ENCODE peak calls at places on chromosomes 12 and 14, in four cellular contexts. A is WERI-Rb-1, Z is IMR-90, U is GM23248. V is an unnamed sample.

GRCh38 chr12:114006482-114007425 is 40.6 kb upstream of the RBM19 start:
- DNase-seq in A (no peak), Z (no peak), U (no peak), V (no peak)

GRCh38 chr14:74913986-74914573 is 9.0 kb downstream of the RPS6KL1 start:
- DNase-seq in A (peak; percentile 70), Z (peak; percentile 77), U (peak; percentile 90), V (peak; percentile 58)

GRCh38 chr12:124111006-124111405 is 138.0 kb downstream of the ZNF664 start:
- DNase-seq in A (no peak), Z (no peak), U (no peak), V (no peak)

GRCh38 chr14:91406451-91406850 is 11.2 kb downstream of the CCDC88C start:
- DNase-seq in A (no peak), Z (no peak), U (no peak), V (no peak)

GRCh38 chr14:19823178-19823577 is 19.6 kb downstream of the OR4N2 start:
- DNase-seq in A (no peak), Z (no peak), U (peak; percentile 2), V (no peak)

GRCh38 chr14:49882826-49883694 is 9.8 kb upstream of the ARF6 start:
- DNase-seq in A (no peak), Z (no peak), U (no peak), V (no peak)

GRCh38 chr12:79309039-79309438 is 381.7 kb downstream of the PAWR start:
- DNase-seq in A (no peak), Z (no peak), U (no peak), V (no peak)

GRCh38 chr14:101965145-101965531 is 765 bp downstream of the DYNC1H1 start:
- DNase-seq in A (peak; percentile 48), Z (peak; percentile 57), U (peak; percentile 83), V (peak; percentile 25)

GRCh38 chr12:67026847-67027246 is 242.3 kb upstream of the CAND1 start:
- DNase-seq in A (no peak), Z (no peak), U (no peak), V (no peak)

GRCh38 chr12:66149702-66150398 is 19.3 kb upstream of the LLPH start:
- DNase-seq in A (no peak), Z (no peak), U (no peak), V (peak; percentile 31)

GRCh38 chr12:46494424-46494823 is 121.9 kb upstream of the SLC38A2 start:
- DNase-seq in A (no peak), Z (peak; percentile 85), U (peak; percentile 63), V (no peak)

GRCh38 chr12:16920451-16920850 is 314.5 kb upstream of the LMO3 start:
- DNase-seq in A (no peak), Z (no peak), U (no peak), V (no peak)

GRCh38 chr14:100317897-100318808 is 5.0 kb upstream of the SLC25A47 start:
- DNase-seq in A (peak; percentile 55), Z (peak; percentile 26), U (peak; percentile 88), V (peak; percentile 46)

GRCh38 chr12:121578230-121579189 is 2.3 kb downstream of the KDM2B start:
- DNase-seq in A (no peak), Z (peak; percentile 21), U (peak; percentile 50), V (no peak)

GRCh38 chr14:101705733-101706508 is 55.6 kb upstream of the PPP2R5C start:
- DNase-seq in A (no peak), Z (no peak), U (peak; percentile 34), V (no peak)

GRCh38 chr12:118494776-118495175 is 118.4 kb downstream of the SUDS3 start:
- DNase-seq in A (no peak), Z (no peak), U (peak; percentile 5), V (peak; percentile 15)

GRCh38 chr12:34208331-34209258 is 186.3 kb downstream of the ALG10 start:
- DNase-seq in A (no peak), Z (no peak), U (no peak), V (no peak)

GRCh38 chr12:34207858-34208257 is 185.6 kb downstream of the ALG10 start:
- DNase-seq in A (no peak), Z (no peak), U (no peak), V (no peak)

GRCh38 chr12:34209259-34209835 is 187.1 kb downstream of the ALG10 start:
- DNase-seq in A (no peak), Z (no peak), U (no peak), V (no peak)

GRCh38 chr12:34210689-34211530 is 188.6 kb downstream of the ALG10 start:
- DNase-seq in A (no peak), Z (no peak), U (no peak), V (no peak)

DNA sequence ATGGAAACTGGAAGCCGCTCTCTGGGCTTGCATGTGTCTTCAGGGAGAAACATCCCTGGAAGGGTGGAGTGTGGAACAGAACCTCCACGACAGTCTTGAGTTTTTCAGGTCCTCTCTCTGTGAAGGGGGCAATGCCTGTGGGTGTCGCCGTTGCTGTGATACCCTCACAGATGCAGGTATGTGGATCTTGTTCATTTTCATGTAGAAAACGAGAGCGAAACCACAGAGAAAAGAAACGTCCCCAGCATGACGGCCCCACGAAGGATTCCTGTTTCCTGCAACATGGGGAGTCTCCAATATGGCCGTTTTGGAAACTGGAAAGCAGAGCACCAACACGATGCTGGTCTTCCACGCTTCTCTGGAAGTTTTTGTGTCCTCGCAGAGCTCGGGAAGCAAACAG is 187.9 kb downstream of the ALG10 start:
- DNase-seq in A (no peak), Z (no peak), U (no peak), V (no peak)
- H3K9me3 ChIP-seq in A (no peaks in the 10 kb centered on the region), Z (peaks cover 57% of the 10 kb centered on the region), U (no peaks in the 10 kb centered on the region), V (no peaks in the 10 kb centered on the region)

GRCh38 chr14:45177081-45177480 is 41.4 kb downstream of the FANCM start:
- DNase-seq in A (no peak), Z (peak; percentile 86), U (peak; percentile 86), V (no peak)
- H3K4me3 ChIP-seq in A (no peak overlapping the region), Z (no peak overlapping the region), U (no peak overlapping the region), V (no peak overlapping the region)

DNA sequence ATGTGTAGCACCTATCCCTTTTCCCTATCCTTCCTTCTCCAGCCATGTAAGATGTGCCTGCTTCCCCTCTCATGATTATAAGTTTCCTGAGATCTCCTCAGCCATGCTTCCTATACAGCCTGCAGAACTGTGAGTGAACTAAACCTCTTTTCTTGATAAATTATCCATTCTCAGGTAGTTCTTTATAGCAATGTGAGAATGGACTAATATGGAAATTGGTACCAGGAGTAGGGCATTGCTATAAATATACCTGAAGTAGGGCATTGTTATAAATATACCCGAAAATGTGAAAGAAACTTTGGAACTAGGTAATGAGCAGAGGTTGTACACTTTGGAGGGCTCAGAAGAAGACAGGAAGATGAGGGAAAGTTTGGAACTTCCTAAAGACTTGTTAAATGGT is 48.9 kb downstream of the SDR9C7 start:
- DNase-seq in A (no peak), Z (no peak), U (no peak), V (no peak)
- H3K9me3 ChIP-seq in A (peaks cover 3% of the 10 kb centered on the region), Z (peaks cover 2% of the 10 kb centered on the region), U (no peaks in the 10 kb centered on the region), V (peaks cover 28% of the 10 kb centered on the region)

DNA sequence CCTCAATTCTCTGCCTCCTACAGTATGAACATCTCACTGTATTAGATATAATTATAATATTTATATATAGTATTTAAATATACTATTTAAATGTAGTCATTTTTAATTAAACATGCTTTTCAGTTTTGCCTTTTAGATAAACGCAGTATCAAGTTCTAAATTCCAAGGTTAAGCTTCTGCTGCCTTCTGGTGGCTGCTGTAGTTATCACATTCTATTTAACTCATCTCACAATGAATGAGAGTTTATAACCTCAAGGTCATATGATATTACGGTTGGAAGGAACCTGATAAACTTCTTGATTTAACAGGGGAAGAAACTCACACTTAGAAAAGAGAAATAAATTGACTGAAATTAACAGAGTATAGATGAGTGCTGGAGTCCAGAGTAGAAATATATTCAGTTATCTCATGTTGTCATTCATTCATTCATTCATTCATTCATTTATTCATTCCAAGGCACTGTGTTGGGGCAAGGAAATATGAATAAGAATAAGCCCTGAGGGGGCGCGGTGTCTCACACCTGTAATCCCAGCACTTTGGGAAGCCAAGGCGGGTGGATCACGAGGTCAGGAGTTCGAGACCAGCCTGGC is 31.9 kb downstream of the GUCY2C start:
- DNase-seq in A (peak; percentile 17), Z (peak; percentile 35), U (peak; percentile 60), V (no peak)
- H3K4me3 ChIP-seq in A (no peak overlapping the region), Z (no peak overlapping the region), U (no peak overlapping the region), V (no peak overlapping the region)

DNA sequence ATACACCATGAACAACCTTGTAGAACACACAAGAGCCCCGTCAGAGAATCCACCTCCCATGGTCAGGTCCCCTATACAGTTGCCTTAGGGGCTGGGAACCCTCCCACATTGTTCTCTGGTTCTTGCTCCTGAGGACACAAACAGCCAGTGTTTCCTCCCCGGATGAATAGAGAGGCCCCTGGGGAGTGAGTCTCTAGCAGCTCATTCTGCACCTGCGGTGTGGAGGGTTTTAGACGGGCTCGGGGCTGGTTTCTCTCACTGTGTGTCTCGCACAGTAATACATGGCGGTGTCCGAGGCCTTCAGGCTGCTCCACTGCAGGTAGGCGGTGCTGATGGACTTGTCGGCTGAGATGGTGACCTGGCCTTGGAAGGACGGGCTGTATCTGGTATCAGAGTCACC is 1052.1 kb downstream of the TMEM121 start:
- DNase-seq in A (no peak), Z (no peak), U (no peak), V (no peak)
- H3K9me3 ChIP-seq in A (no peaks in the 10 kb centered on the region), Z (peaks cover 34% of the 10 kb centered on the region), U (no peaks in the 10 kb centered on the region), V (no peaks in the 10 kb centered on the region)

GRCh38 chr14:85604021-85604420 is 74.1 kb downstream of the FLRT2 start:
- DNase-seq in A (no peak), Z (no peak), U (no peak), V (no peak)
- H3K4me3 ChIP-seq in A (no peak overlapping the region), Z (no peak overlapping the region), U (no peak overlapping the region), V (no peak overlapping the region)

DNA sequence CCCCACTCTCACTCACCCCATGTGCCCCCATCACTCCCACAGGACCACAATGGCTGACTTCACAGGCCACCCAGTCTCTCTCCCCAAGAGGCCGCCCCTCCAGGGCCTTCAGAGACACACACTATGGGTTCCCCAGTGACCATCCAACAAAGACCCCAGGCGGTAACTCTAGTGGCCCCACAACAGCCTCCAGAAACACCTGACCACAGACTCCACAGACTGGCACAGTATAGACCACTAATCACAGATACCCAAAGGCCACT is 3.0 kb downstream of the ZNF605 start:
- DNase-seq in A (no peak), Z (no peak), U (no peak), V (no peak)
- H3K9me3 ChIP-seq in A (peaks cover 31% of the 10 kb centered on the region), Z (peaks cover 53% of the 10 kb centered on the region), U (no peaks in the 10 kb centered on the region), V (peaks cover 23% of the 10 kb centered on the region)